ENCODE peak calls at places on chromosomes 3 and 15, in nine cellular contexts. One of them, this sample, is unnamed. For H3K4me1 and H3K27me3, the result is how much of the 10 kb centered on the place peaks cover.

GRCh38 chr3:186583820-186584219 is 13.3 kb downstream of the DNAJB11 start:
- DNase-seq in lung: no peak
- DNase-seq in neural progenitor cell: no peak
- DNase-seq in Peyer's patch: no peak
- DNase-seq in SJSA1: no peak
- DNase-seq in heart left ventricle: no peak
- DNase-seq in adrenal gland: no peak
- DNase-seq in cardiac muscle cell: no peak
- DNase-seq in endodermal cell: no peak
- DNase-seq in this sample: no peak

GRCh38 chr15:55402707-55403106 is 5.5 kb downstream of the CCPG1 start:
- DNase-seq in lung: no peak
- DNase-seq in cardiac muscle cell: peak
- DNase-seq in heart left ventricle: no peak
- DNase-seq in adrenal gland: no peak
- DNase-seq in endodermal cell: no peak
- DNase-seq in neural progenitor cell: no peak
- DNase-seq in Peyer's patch: no peak
- DNase-seq in SJSA1: no peak
- DNase-seq in this sample: no peak

GRCh38 chr3:107942244-107942643 is 148.6 kb downstream of the CD47 start:
- DNase-seq in lung: no peak
- DNase-seq in neural progenitor cell: no peak
- DNase-seq in endodermal cell: no peak
- DNase-seq in adrenal gland: no peak
- DNase-seq in cardiac muscle cell: no peak
- DNase-seq in SJSA1: no peak
- DNase-seq in heart left ventricle: no peak
- DNase-seq in Peyer's patch: no peak
- DNase-seq in this sample: no peak

GRCh38 chr3:126111126-126111551 is 27.2 kb upstream of the SLC41A3 start:
- DNase-seq in lung: no peak
- DNase-seq in cardiac muscle cell: no peak
- DNase-seq in endodermal cell: peak
- DNase-seq in neural progenitor cell: no peak
- DNase-seq in Peyer's patch: no peak
- DNase-seq in heart left ventricle: no peak
- DNase-seq in SJSA1: no peak
- DNase-seq in adrenal gland: no peak
- DNase-seq in this sample: no peak

GRCh38 chr3:161371441-161372320 is at the start of gene SPTSSB:
- DNase-seq in lung: peak
- DNase-seq in cardiac muscle cell: peak
- DNase-seq in neural progenitor cell: peak
- DNase-seq in Peyer's patch: no peak
- DNase-seq in heart left ventricle: peak
- DNase-seq in SJSA1: peak
- DNase-seq in endodermal cell: peak
- DNase-seq in adrenal gland: peak
- DNase-seq in this sample: peak

GRCh38 chr3:185815391-185816282 is 9.2 kb downstream of the IGF2BP2 start:
- DNase-seq in heart left ventricle: no peak
- DNase-seq in cardiac muscle cell: peak
- DNase-seq in lung: no peak
- DNase-seq in SJSA1: peak
- DNase-seq in adrenal gland: peak
- DNase-seq in Peyer's patch: no peak
- DNase-seq in neural progenitor cell: peak
- DNase-seq in endodermal cell: no peak
- DNase-seq in this sample: no peak

GRCh38 chr3:137970914-137971831 is 38.8 kb upstream of the CLDN18 start:
- DNase-seq in cardiac muscle cell: peak
- DNase-seq in lung: peak
- DNase-seq in adrenal gland: peak
- DNase-seq in endodermal cell: peak
- DNase-seq in SJSA1: peak
- DNase-seq in Peyer's patch: peak
- DNase-seq in neural progenitor cell: peak
- DNase-seq in heart left ventricle: peak
- DNase-seq in this sample: peak

GRCh38 chr15:90143176-90143655 is 40.9 kb upstream of the IDH2 start:
- DNase-seq in cardiac muscle cell: peak
- DNase-seq in Peyer's patch: peak
- DNase-seq in SJSA1: peak
- DNase-seq in endodermal cell: peak
- DNase-seq in adrenal gland: peak
- DNase-seq in heart left ventricle: peak
- DNase-seq in lung: peak
- DNase-seq in neural progenitor cell: peak
- DNase-seq in this sample: peak

GRCh38 chr15:40266828-40267304 is 16.0 kb downstream of the ANKRD63 start:
- DNase-seq in SJSA1: peak
- DNase-seq in endodermal cell: no peak
- DNase-seq in cardiac muscle cell: peak
- DNase-seq in adrenal gland: peak
- DNase-seq in heart left ventricle: no peak
- DNase-seq in Peyer's patch: no peak
- DNase-seq in lung: peak
- DNase-seq in neural progenitor cell: no peak
- DNase-seq in this sample: peak

GRCh38 chr3:8668216-8668615 is 23.6 kb upstream of the SSUH2 start:
- DNase-seq in lung: no peak
- DNase-seq in neural progenitor cell: no peak
- DNase-seq in endodermal cell: no peak
- DNase-seq in heart left ventricle: no peak
- DNase-seq in Peyer's patch: no peak
- DNase-seq in adrenal gland: no peak
- DNase-seq in cardiac muscle cell: no peak
- DNase-seq in SJSA1: no peak
- DNase-seq in this sample: no peak

GRCh38 chr3:42094128-42094527 is 3.0 kb downstream of the TRAK1 start:
- DNase-seq in endodermal cell: no peak
- DNase-seq in neural progenitor cell: no peak
- DNase-seq in cardiac muscle cell: no peak
- DNase-seq in lung: no peak
- DNase-seq in adrenal gland: no peak
- DNase-seq in Peyer's patch: no peak
- DNase-seq in heart left ventricle: no peak
- DNase-seq in SJSA1: no peak
- DNase-seq in this sample: no peak
- H3K4me1 ChIP-seq in endodermal cell: under half
- H3K4me1 ChIP-seq in neural progenitor cell: under half
- H3K4me1 ChIP-seq in cardiac muscle cell: under half
- H3K4me1 ChIP-seq in lung: under half
- H3K4me1 ChIP-seq in adrenal gland: under half
- H3K4me1 ChIP-seq in Peyer's patch: under half
- H3K4me1 ChIP-seq in heart left ventricle: half or more
- H3K4me1 ChIP-seq in SJSA1: under half
- H3K4me1 ChIP-seq in this sample: under half

DNA sequence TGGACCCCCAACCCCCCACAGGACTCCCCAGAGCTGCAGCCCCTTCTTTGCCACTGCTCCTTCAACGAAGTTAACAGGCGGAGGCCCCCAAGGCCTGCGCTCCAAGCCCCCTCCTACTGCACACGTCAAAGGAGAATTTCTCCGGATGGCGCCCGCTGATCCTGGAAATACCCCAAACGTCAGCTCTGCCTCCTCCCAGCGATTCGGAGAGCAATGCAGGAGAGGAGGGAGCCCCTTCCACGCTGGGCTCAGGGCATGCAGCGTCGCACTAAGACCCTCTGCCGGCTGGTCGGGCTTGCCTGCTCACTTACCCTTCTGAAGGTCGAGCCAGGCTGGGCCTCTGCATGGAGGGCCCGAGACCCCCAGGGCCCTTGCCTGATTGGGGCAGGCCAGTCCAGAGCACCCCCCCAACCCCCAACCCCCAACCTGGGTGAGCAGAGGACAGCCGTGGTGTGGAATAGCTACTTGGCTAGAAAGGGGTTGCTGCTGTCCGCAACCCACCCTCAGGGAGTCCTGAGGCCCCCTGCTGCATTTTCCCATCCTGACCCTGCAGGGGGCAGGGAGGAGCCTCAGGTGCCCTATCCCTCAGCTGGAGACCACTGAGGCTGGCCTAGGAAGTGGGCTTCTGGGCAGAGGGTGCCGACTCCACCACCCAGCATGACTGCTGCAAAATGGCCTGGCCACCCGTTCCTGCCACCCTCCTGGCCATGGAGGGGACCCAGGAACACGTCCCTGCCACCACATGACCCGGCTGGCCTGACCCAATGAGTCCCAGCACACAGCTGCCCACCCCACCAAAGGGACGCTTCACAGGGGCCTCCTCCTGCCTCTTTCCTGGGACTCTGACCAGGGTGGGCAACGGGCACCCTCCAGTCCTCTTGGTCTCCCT is 981 bp downstream of the ATP2B2 start:
- DNase-seq in lung: no peak
- DNase-seq in endodermal cell: no peak
- DNase-seq in adrenal gland: no peak
- DNase-seq in Peyer's patch: no peak
- DNase-seq in heart left ventricle: no peak
- DNase-seq in neural progenitor cell: no peak
- DNase-seq in SJSA1: no peak
- DNase-seq in cardiac muscle cell: no peak
- DNase-seq in this sample: no peak
- H3K27me3 ChIP-seq in lung: under half
- H3K27me3 ChIP-seq in endodermal cell: under half
- H3K27me3 ChIP-seq in adrenal gland: under half
- H3K27me3 ChIP-seq in Peyer's patch: under half
- H3K27me3 ChIP-seq in heart left ventricle: under half
- H3K27me3 ChIP-seq in neural progenitor cell: under half
- H3K27me3 ChIP-seq in SJSA1: under half
- H3K27me3 ChIP-seq in cardiac muscle cell: under half
- H3K27me3 ChIP-seq in this sample: under half

DNA sequence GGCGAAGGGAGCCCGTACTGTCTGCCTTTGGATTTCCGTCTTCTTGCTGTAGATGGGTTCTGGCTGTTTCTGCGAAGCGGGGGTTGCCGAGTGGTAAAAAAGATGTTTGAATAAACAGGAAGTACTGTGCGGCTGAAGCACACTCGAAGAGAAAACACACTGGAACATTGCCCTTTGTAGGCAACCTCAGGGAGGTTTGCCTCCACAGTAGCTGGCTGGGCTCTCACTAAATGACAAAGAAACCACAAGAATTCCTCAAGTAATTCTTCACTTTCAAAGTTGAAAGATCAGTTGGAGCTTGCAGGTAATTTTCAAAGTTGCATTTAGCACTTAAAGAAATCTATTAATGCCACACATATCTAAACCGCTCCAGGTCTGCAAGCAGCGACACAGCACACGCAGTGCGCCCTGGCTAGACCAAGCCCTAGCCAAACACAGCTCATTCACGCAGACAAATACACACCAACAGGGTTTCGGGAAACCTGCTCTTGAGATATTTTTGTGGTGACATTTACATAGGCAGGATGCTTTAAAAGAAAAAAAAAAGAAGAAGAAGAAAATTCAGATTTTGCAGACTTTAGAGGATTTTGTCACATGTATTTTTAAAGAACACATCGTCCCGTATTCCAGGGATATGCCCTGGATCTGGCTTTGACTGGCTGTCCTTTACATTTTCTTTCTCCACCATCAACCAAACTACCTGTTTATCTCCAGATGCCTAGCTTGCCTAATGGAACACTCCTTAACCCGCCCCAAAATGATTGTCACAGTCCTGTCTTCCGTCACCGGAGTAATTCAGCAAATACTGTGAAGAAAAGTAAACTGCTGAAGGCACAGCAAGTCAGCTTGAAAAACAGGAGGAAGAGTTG is 452.8 kb downstream of the FOXP1 start:
- DNase-seq in neural progenitor cell: peak
- DNase-seq in SJSA1: peak
- DNase-seq in heart left ventricle: peak
- DNase-seq in lung: peak
- DNase-seq in Peyer's patch: peak
- DNase-seq in adrenal gland: peak
- DNase-seq in cardiac muscle cell: peak
- DNase-seq in endodermal cell: no peak
- DNase-seq in this sample: peak
- H3K4me1 ChIP-seq in neural progenitor cell: under half
- H3K4me1 ChIP-seq in SJSA1: under half
- H3K4me1 ChIP-seq in heart left ventricle: half or more
- H3K4me1 ChIP-seq in lung: under half
- H3K4me1 ChIP-seq in Peyer's patch: under half
- H3K4me1 ChIP-seq in adrenal gland: under half
- H3K4me1 ChIP-seq in cardiac muscle cell: half or more
- H3K4me1 ChIP-seq in endodermal cell: under half
- H3K4me1 ChIP-seq in this sample: under half

GRCh38 chr3:12286927-12287726 is 1.7 kb upstream of the PPARG start:
- DNase-seq in SJSA1: no peak
- DNase-seq in Peyer's patch: no peak
- DNase-seq in cardiac muscle cell: peak
- DNase-seq in endodermal cell: peak
- DNase-seq in adrenal gland: no peak
- DNase-seq in neural progenitor cell: peak
- DNase-seq in heart left ventricle: peak
- DNase-seq in lung: no peak
- DNase-seq in this sample: no peak

GRCh38 chr3:12286504-12286903 is 2.4 kb upstream of the PPARG start:
- DNase-seq in lung: no peak
- DNase-seq in adrenal gland: no peak
- DNase-seq in endodermal cell: no peak
- DNase-seq in SJSA1: no peak
- DNase-seq in Peyer's patch: no peak
- DNase-seq in neural progenitor cell: no peak
- DNase-seq in heart left ventricle: no peak
- DNase-seq in cardiac muscle cell: no peak
- DNase-seq in this sample: no peak

GRCh38 chr3:12287727-12288465 is 974 bp upstream of the PPARG start:
- DNase-seq in heart left ventricle: peak
- DNase-seq in SJSA1: no peak
- DNase-seq in adrenal gland: peak
- DNase-seq in lung: no peak
- DNase-seq in endodermal cell: peak
- DNase-seq in Peyer's patch: no peak
- DNase-seq in neural progenitor cell: peak
- DNase-seq in cardiac muscle cell: peak
- DNase-seq in this sample: peak

GRCh38 chr3:12284591-12284990 is 4.3 kb upstream of the PPARG start:
- DNase-seq in neural progenitor cell: no peak
- DNase-seq in heart left ventricle: no peak
- DNase-seq in Peyer's patch: no peak
- DNase-seq in lung: no peak
- DNase-seq in cardiac muscle cell: no peak
- DNase-seq in adrenal gland: no peak
- DNase-seq in SJSA1: no peak
- DNase-seq in endodermal cell: no peak
- DNase-seq in this sample: no peak

DNA sequence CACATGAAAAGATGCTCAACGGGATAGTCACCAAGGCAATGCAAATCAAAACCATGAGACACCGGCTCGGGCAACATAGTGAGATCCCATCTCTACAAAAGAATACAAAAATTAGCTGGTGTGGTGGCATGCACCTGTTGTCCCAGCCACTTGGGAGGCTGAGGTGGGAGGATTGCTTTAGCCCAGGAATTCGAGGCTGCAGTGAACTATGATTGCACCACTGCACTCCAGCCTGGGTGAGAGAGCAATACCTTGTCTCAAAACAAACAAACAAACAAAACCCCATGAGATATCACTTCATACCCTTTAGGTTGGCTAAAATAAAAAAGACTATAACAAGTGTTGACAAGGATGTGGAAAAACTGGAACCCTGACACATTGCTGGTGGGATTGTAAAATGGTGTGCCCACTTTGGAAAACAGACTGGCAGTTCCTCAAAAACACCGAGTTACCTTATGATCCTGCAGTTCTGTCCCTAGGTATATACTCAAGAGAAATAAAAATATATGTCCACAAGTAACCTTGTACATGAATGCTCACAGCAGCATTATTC is 3.8 kb upstream of the PPARG start:
- DNase-seq in neural progenitor cell: no peak
- DNase-seq in heart left ventricle: no peak
- DNase-seq in endodermal cell: no peak
- DNase-seq in SJSA1: no peak
- DNase-seq in adrenal gland: no peak
- DNase-seq in cardiac muscle cell: no peak
- DNase-seq in lung: no peak
- DNase-seq in Peyer's patch: no peak
- DNase-seq in this sample: no peak
- H3K27me3 ChIP-seq in neural progenitor cell: half or more
- H3K27me3 ChIP-seq in heart left ventricle: under half
- H3K27me3 ChIP-seq in endodermal cell: half or more
- H3K27me3 ChIP-seq in SJSA1: under half
- H3K27me3 ChIP-seq in adrenal gland: under half
- H3K27me3 ChIP-seq in cardiac muscle cell: half or more
- H3K27me3 ChIP-seq in lung: under half
- H3K27me3 ChIP-seq in Peyer's patch: under half
- H3K27me3 ChIP-seq in this sample: under half

This sample was measured in prostate gland.